ENCODE peak calls at places on chromosome 14, in nine cellular contexts. One of them, this sample, is unnamed. For H3K36me3 and H3K27me3, the result is how much of the 10 kb centered on the place peaks cover.

GRCh38 chr14:51680031-51680430 is 28.3 kb downstream of the FRMD6 start:
- DNase-seq in left lung: no peak
- DNase-seq in CD4-positive, CD25-positive, alpha-beta regulatory T cell: no peak
- DNase-seq in PC-3: no peak
- DNase-seq in thoracic aorta: no peak
- DNase-seq in heart right ventricle: no peak
- DNase-seq in sigmoid colon: no peak
- DNase-seq in tibial artery: no peak
- DNase-seq in neuronal stem cell: no peak
- DNase-seq in this sample: no peak

GRCh38 chr14:20278414-20278813 is 27.3 kb downstream of the TTC5 start:
- DNase-seq in heart right ventricle: peak
- DNase-seq in neuronal stem cell: no peak
- DNase-seq in left lung: no peak
- DNase-seq in tibial artery: no peak
- DNase-seq in thoracic aorta: no peak
- DNase-seq in PC-3: peak
- DNase-seq in CD4-positive, CD25-positive, alpha-beta regulatory T cell: peak
- DNase-seq in sigmoid colon: no peak
- DNase-seq in this sample: no peak

GRCh38 chr14:69346710-69347109 is 51.4 kb downstream of the ERH start:
- DNase-seq in thoracic aorta: no peak
- DNase-seq in PC-3: peak
- DNase-seq in heart right ventricle: peak
- DNase-seq in left lung: peak
- DNase-seq in tibial artery: no peak
- DNase-seq in sigmoid colon: no peak
- DNase-seq in CD4-positive, CD25-positive, alpha-beta regulatory T cell: no peak
- DNase-seq in neuronal stem cell: peak
- DNase-seq in this sample: no peak

GRCh38 chr14:24081739-24082204 is 10.4 kb downstream of the CPNE6 start:
- DNase-seq in CD4-positive, CD25-positive, alpha-beta regulatory T cell: no peak
- DNase-seq in left lung: no peak
- DNase-seq in PC-3: no peak
- DNase-seq in sigmoid colon: no peak
- DNase-seq in heart right ventricle: no peak
- DNase-seq in thoracic aorta: no peak
- DNase-seq in neuronal stem cell: no peak
- DNase-seq in tibial artery: no peak
- DNase-seq in this sample: no peak

GRCh38 chr14:102363182-102363952 is 626 bp downstream of the TECPR2 start:
- DNase-seq in thoracic aorta: peak
- DNase-seq in CD4-positive, CD25-positive, alpha-beta regulatory T cell: peak
- DNase-seq in tibial artery: no peak
- DNase-seq in neuronal stem cell: peak
- DNase-seq in sigmoid colon: peak
- DNase-seq in heart right ventricle: no peak
- DNase-seq in PC-3: peak
- DNase-seq in left lung: no peak
- DNase-seq in this sample: no peak

GRCh38 chr14:52346778-52347177 is 32.7 kb downstream of the PTGER2 start:
- DNase-seq in PC-3: no peak
- DNase-seq in CD4-positive, CD25-positive, alpha-beta regulatory T cell: no peak
- DNase-seq in thoracic aorta: no peak
- DNase-seq in heart right ventricle: no peak
- DNase-seq in sigmoid colon: no peak
- DNase-seq in left lung: no peak
- DNase-seq in tibial artery: no peak
- DNase-seq in neuronal stem cell: no peak
- DNase-seq in this sample: no peak

GRCh38 chr14:95891742-95892141 is 15.1 kb downstream of the TUNAR start:
- DNase-seq in sigmoid colon: no peak
- DNase-seq in heart right ventricle: no peak
- DNase-seq in tibial artery: no peak
- DNase-seq in left lung: no peak
- DNase-seq in PC-3: peak
- DNase-seq in neuronal stem cell: no peak
- DNase-seq in thoracic aorta: no peak
- DNase-seq in CD4-positive, CD25-positive, alpha-beta regulatory T cell: no peak
- DNase-seq in this sample: no peak

GRCh38 chr14:24427537-24428508 is 1.6 kb downstream of the CBLN3 start:
- DNase-seq in thoracic aorta: no peak
- DNase-seq in sigmoid colon: no peak
- DNase-seq in left lung: no peak
- DNase-seq in heart right ventricle: no peak
- DNase-seq in tibial artery: no peak
- DNase-seq in neuronal stem cell: no peak
- DNase-seq in CD4-positive, CD25-positive, alpha-beta regulatory T cell: no peak
- DNase-seq in PC-3: no peak
- DNase-seq in this sample: no peak

GRCh38 chr14:52694761-52695480 is 437 bp downstream of the ERO1A start:
- DNase-seq in neuronal stem cell: peak
- DNase-seq in PC-3: peak
- DNase-seq in sigmoid colon: no peak
- DNase-seq in left lung: peak
- DNase-seq in heart right ventricle: peak
- DNase-seq in CD4-positive, CD25-positive, alpha-beta regulatory T cell: peak
- DNase-seq in thoracic aorta: no peak
- DNase-seq in tibial artery: peak
- DNase-seq in this sample: peak

GRCh38 chr14:50471838-50472465 is 60.4 kb downstream of the MAP4K5 start:
- DNase-seq in thoracic aorta: no peak
- DNase-seq in CD4-positive, CD25-positive, alpha-beta regulatory T cell: no peak
- DNase-seq in neuronal stem cell: no peak
- DNase-seq in tibial artery: no peak
- DNase-seq in sigmoid colon: no peak
- DNase-seq in heart right ventricle: no peak
- DNase-seq in PC-3: no peak
- DNase-seq in left lung: no peak
- DNase-seq in this sample: no peak

GRCh38 chr14:50477760-50478159 is 54.6 kb downstream of the MAP4K5 start:
- DNase-seq in sigmoid colon: no peak
- DNase-seq in thoracic aorta: no peak
- DNase-seq in CD4-positive, CD25-positive, alpha-beta regulatory T cell: no peak
- DNase-seq in heart right ventricle: no peak
- DNase-seq in tibial artery: no peak
- DNase-seq in neuronal stem cell: no peak
- DNase-seq in PC-3: no peak
- DNase-seq in left lung: no peak
- DNase-seq in this sample: no peak

GRCh38 chr14:50476134-50476533 is 56.2 kb downstream of the MAP4K5 start:
- DNase-seq in CD4-positive, CD25-positive, alpha-beta regulatory T cell: no peak
- DNase-seq in thoracic aorta: no peak
- DNase-seq in PC-3: no peak
- DNase-seq in left lung: no peak
- DNase-seq in heart right ventricle: no peak
- DNase-seq in neuronal stem cell: no peak
- DNase-seq in sigmoid colon: no peak
- DNase-seq in tibial artery: no peak
- DNase-seq in this sample: no peak

GRCh38 chr14:50479041-50479440 is 53.3 kb downstream of the MAP4K5 start:
- DNase-seq in CD4-positive, CD25-positive, alpha-beta regulatory T cell: no peak
- DNase-seq in sigmoid colon: no peak
- DNase-seq in neuronal stem cell: no peak
- DNase-seq in heart right ventricle: no peak
- DNase-seq in PC-3: no peak
- DNase-seq in tibial artery: no peak
- DNase-seq in thoracic aorta: no peak
- DNase-seq in left lung: no peak
- DNase-seq in this sample: no peak

DNA sequence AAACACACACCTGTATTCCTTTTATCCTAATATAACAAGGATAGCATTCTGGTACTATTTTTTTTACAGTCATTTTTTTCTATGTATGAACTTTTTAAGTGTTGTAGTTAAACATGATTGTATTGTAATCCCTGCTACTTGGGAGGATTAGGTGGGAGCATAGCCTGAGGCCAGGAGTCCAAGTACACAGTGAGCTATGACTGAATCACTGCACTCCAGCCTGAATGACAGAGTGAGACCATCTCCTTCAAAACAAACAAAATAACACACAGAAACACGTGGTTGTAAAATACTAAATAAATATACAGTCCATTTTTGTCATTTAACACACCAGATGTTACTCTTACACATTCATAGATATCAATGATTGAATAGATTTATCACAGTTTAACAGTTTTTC is 56.9 kb downstream of the MAP4K5 start:
- DNase-seq in PC-3: peak
- DNase-seq in neuronal stem cell: no peak
- DNase-seq in tibial artery: no peak
- DNase-seq in sigmoid colon: no peak
- DNase-seq in heart right ventricle: no peak
- DNase-seq in left lung: no peak
- DNase-seq in thoracic aorta: no peak
- DNase-seq in CD4-positive, CD25-positive, alpha-beta regulatory T cell: no peak
- DNase-seq in this sample: no peak
- H3K36me3 ChIP-seq in PC-3: under half
- H3K36me3 ChIP-seq in neuronal stem cell: half or more
- H3K36me3 ChIP-seq in tibial artery: half or more
- H3K36me3 ChIP-seq in sigmoid colon: half or more
- H3K36me3 ChIP-seq in heart right ventricle: under half
- H3K36me3 ChIP-seq in left lung: under half
- H3K36me3 ChIP-seq in thoracic aorta: under half
- H3K36me3 ChIP-seq in CD4-positive, CD25-positive, alpha-beta regulatory T cell: half or more
- H3K36me3 ChIP-seq in this sample: under half

DNA sequence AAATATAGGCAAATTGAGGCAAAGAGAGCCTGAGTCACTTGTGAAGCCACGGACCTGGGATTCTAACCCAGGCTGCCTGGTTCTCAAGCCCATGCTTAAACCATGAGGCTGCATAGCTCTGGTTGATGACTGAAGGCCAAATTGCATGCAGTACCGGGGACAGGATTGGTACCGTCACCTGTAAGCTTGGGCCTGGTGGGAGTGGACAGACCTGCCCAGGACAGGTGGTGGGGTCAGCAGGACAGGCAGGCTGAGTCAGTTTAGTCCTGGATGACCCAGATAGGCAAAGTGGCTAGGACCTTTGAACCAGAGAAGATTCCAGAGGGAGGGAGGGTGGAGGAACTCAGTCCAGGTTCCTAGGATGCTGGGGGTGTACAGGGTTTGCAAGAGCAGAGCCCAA is 25.8 kb downstream of the RIN3 start:
- DNase-seq in thoracic aorta: no peak
- DNase-seq in neuronal stem cell: no peak
- DNase-seq in PC-3: no peak
- DNase-seq in left lung: no peak
- DNase-seq in sigmoid colon: no peak
- DNase-seq in CD4-positive, CD25-positive, alpha-beta regulatory T cell: no peak
- DNase-seq in heart right ventricle: no peak
- DNase-seq in tibial artery: no peak
- DNase-seq in this sample: no peak
- H3K4me3 ChIP-seq in thoracic aorta: no peak
- H3K4me3 ChIP-seq in neuronal stem cell: no peak
- H3K4me3 ChIP-seq in PC-3: no peak
- H3K4me3 ChIP-seq in left lung: no peak
- H3K4me3 ChIP-seq in sigmoid colon: no peak
- H3K4me3 ChIP-seq in CD4-positive, CD25-positive, alpha-beta regulatory T cell: no peak
- H3K4me3 ChIP-seq in heart right ventricle: no peak
- H3K4me3 ChIP-seq in tibial artery: no peak
- H3K4me3 ChIP-seq in this sample: no peak

GRCh38 chr14:105838107-105838506 is 311.7 kb downstream of the TMEM121 start:
- DNase-seq in neuronal stem cell: no peak
- DNase-seq in PC-3: no peak
- DNase-seq in CD4-positive, CD25-positive, alpha-beta regulatory T cell: no peak
- DNase-seq in tibial artery: no peak
- DNase-seq in thoracic aorta: no peak
- DNase-seq in heart right ventricle: no peak
- DNase-seq in left lung: no peak
- DNase-seq in sigmoid colon: no peak
- DNase-seq in this sample: no peak

GRCh38 chr14:105837349-105838063 is 311.1 kb downstream of the TMEM121 start:
- DNase-seq in CD4-positive, CD25-positive, alpha-beta regulatory T cell: no peak
- DNase-seq in sigmoid colon: no peak
- DNase-seq in PC-3: no peak
- DNase-seq in thoracic aorta: no peak
- DNase-seq in neuronal stem cell: no peak
- DNase-seq in heart right ventricle: no peak
- DNase-seq in tibial artery: peak
- DNase-seq in left lung: peak
- DNase-seq in this sample: peak

GRCh38 chr14:105840266-105841021 is 314.1 kb downstream of the TMEM121 start:
- DNase-seq in thoracic aorta: no peak
- DNase-seq in PC-3: no peak
- DNase-seq in neuronal stem cell: no peak
- DNase-seq in left lung: peak
- DNase-seq in tibial artery: no peak
- DNase-seq in heart right ventricle: no peak
- DNase-seq in sigmoid colon: peak
- DNase-seq in CD4-positive, CD25-positive, alpha-beta regulatory T cell: no peak
- DNase-seq in this sample: peak

GRCh38 chr14:105839425-105840265 is 313.3 kb downstream of the TMEM121 start:
- DNase-seq in thoracic aorta: no peak
- DNase-seq in left lung: peak
- DNase-seq in CD4-positive, CD25-positive, alpha-beta regulatory T cell: no peak
- DNase-seq in heart right ventricle: no peak
- DNase-seq in PC-3: no peak
- DNase-seq in tibial artery: peak
- DNase-seq in neuronal stem cell: no peak
- DNase-seq in sigmoid colon: peak
- DNase-seq in this sample: peak

DNA sequence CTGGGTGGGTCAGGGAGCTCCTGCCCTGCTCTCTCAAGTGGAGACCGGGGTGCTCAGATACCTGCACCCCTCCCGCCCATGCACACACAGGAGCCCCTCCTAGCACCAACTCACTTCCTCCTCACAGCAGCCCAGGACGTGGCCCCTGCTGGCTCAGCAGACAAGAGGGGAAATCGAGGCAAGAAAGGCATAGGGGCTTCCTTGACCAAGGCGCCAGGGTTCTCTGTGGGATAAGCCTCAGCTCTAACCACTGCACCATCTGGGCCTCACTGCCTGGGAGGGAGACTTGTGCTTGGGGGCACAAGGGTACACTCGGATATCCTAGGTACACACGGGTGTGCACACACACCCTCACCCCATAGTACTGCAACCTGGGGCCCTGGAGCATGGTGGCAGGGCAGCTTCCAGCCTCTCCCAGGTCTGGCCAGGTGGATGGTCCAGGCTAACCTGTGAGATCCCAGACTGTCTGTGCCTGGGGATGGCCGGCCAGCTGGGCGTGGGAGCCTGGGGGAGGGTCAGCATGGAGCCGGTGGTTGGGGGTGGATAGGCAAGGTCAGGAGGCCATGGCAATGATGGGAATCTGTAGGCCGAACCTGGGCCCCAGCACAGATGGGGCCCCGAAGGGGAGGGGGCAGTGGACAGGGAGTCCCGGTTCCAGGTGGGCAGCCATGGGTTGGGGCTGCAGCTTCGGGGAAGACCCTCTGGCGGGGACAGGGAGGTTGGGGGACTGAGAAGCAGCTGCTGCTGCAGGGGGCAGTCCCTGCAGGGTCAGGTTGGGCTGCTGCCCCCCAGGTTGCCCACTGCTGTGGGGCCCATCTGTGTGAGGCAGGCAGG is 312.4 kb downstream of the TMEM121 start:
- DNase-seq in tibial artery: peak
- DNase-seq in sigmoid colon: peak
- DNase-seq in thoracic aorta: no peak
- DNase-seq in neuronal stem cell: no peak
- DNase-seq in heart right ventricle: no peak
- DNase-seq in CD4-positive, CD25-positive, alpha-beta regulatory T cell: no peak
- DNase-seq in left lung: peak
- DNase-seq in PC-3: no peak
- DNase-seq in this sample: peak
- H3K27me3 ChIP-seq in tibial artery: under half
- H3K27me3 ChIP-seq in sigmoid colon: under half
- H3K27me3 ChIP-seq in thoracic aorta: under half
- H3K27me3 ChIP-seq in neuronal stem cell: under half
- H3K27me3 ChIP-seq in heart right ventricle: under half
- H3K27me3 ChIP-seq in CD4-positive, CD25-positive, alpha-beta regulatory T cell: under half
- H3K27me3 ChIP-seq in left lung: under half
- H3K27me3 ChIP-seq in PC-3: under half
- H3K27me3 ChIP-seq in this sample: under half

GRCh38 chr14:103685276-103686211 is 29.7 kb downstream of the XRCC3 start:
- DNase-seq in left lung: no peak
- DNase-seq in CD4-positive, CD25-positive, alpha-beta regulatory T cell: no peak
- DNase-seq in heart right ventricle: no peak
- DNase-seq in PC-3: no peak
- DNase-seq in neuronal stem cell: no peak
- DNase-seq in tibial artery: no peak
- DNase-seq in sigmoid colon: no peak
- DNase-seq in thoracic aorta: no peak
- DNase-seq in this sample: no peak
- H3K36me3 ChIP-seq in left lung: under half
- H3K36me3 ChIP-seq in CD4-positive, CD25-positive, alpha-beta regulatory T cell: half or more
- H3K36me3 ChIP-seq in heart right ventricle: under half
- H3K36me3 ChIP-seq in PC-3: half or more
- H3K36me3 ChIP-seq in neuronal stem cell: half or more
- H3K36me3 ChIP-seq in tibial artery: half or more
- H3K36me3 ChIP-seq in sigmoid colon: half or more
- H3K36me3 ChIP-seq in thoracic aorta: half or more
- H3K36me3 ChIP-seq in this sample: half or more

This sample was measured in upper lobe of right lung.